ENCODE peak calls at places on chromosomes 16 and 17, in nine cellular contexts. E is lower lobe of right lung; N is stimulated activated CD8-positive, alpha-beta memory T cell treated with anti-CD3 and anti-CD28 coated beads, Interleukin-4, amount 100 ng/mL, for 1 hour; P is HS-27A; S is activated CD4-positive, alpha-beta T cell treated with anti-CD3 and anti-CD28 coated beads, Interleukin-2, amount 50 U/mL, for 1 hour; U is memory B cell; W is naive thymus-derived CD4-positive, alpha-beta T cell; B is ascending aorta; V is heart left ventricle. T is an unnamed sample.

GRCh38 chr17:74963656-74964055 is 8.9 kb downstream of the HID1 start:
- DNase-seq in V (no peak), B (no peak), W (no peak), N (no peak), P (no peak), E (no peak), S (no peak), U (no peak), T (no peak)

GRCh38 chr16:51834131-51834530 is 683.1 kb upstream of the SALL1 start:
- DNase-seq in E (no peak), N (no peak), P (no peak), V (no peak), W (no peak), B (no peak), U (no peak), S (no peak), T (no peak)

GRCh38 chr17:46154151-46154816 is 38.9 kb downstream of the KANSL1 start:
- DNase-seq in U (no peak), P (no peak), V (no peak), B (no peak), E (no peak), W (no peak), N (no peak), S (peak), T (no peak)

GRCh38 chr17:56658648-56659047 is 65.1 kb downstream of the NOG start:
- DNase-seq in W (no peak), B (no peak), P (no peak), E (no peak), V (no peak), S (no peak), U (no peak), N (no peak), T (no peak)

GRCh38 chr16:73154063-73154870 is 106.3 kb upstream of the ZFHX3 start:
- DNase-seq in E (peak), N (no peak), U (no peak), S (no peak), P (no peak), W (no peak), B (peak), V (peak), T (peak)

GRCh38 chr17:6853764-6854442 is 22.4 kb upstream of the TEKT1 start:
- DNase-seq in S (no peak), W (no peak), U (no peak), B (no peak), N (no peak), P (no peak), E (no peak), V (no peak), T (no peak)

GRCh38 chr16:77374384-77374783 is 60.5 kb downstream of the ADAMTS18 start:
- DNase-seq in P (no peak), E (no peak), W (no peak), V (no peak), U (no peak), B (no peak), S (no peak), N (no peak), T (no peak)

GRCh38 chr17:55433629-55434422 is 12.2 kb upstream of the MMD start:
- DNase-seq in W (no peak), U (no peak), V (no peak), P (peak), B (no peak), N (no peak), S (no peak), E (no peak), T (peak)

GRCh38 chr16:3174618-3175148 is 13.3 kb upstream of the OR1F1 start:
- DNase-seq in E (peak), S (no peak), W (no peak), V (no peak), B (no peak), P (no peak), N (no peak), U (no peak), T (no peak)

GRCh38 chr16:73949574-73950348 is 346.9 kb upstream of the PSMD7 start:
- DNase-seq in W (no peak), B (no peak), U (no peak), V (no peak), P (no peak), E (no peak), N (no peak), S (no peak), T (no peak)

GRCh38 chr16:16019488-16019887 is 70.1 kb downstream of the ABCC1 start:
- DNase-seq in P (peak), B (no peak), W (no peak), E (no peak), N (no peak), S (no peak), V (no peak), U (no peak), T (no peak)

GRCh38 chr16:528111-529011 is 849 bp downstream of the CAPN15 start:
- DNase-seq in S (no peak), B (no peak), P (peak), N (no peak), U (no peak), W (peak), E (no peak), V (no peak), T (peak)

GRCh38 chr17:560379-560935 is 154.2 kb downstream of the VPS53 start:
- DNase-seq in S (no peak), P (no peak), V (no peak), N (no peak), B (no peak), U (no peak), E (no peak), W (no peak), T (no peak)

GRCh38 chr17:80212962-80213650 is 7.0 kb downstream of the SGSH start:
- DNase-seq in V (no peak), N (no peak), U (no peak), B (no peak), P (no peak), W (no peak), S (no peak), E (peak), T (peak)

GRCh38 chr16:57273359-57273758 is 11.1 kb downstream of the PLLP start:
- DNase-seq in W (no peak), E (no peak), U (no peak), P (no peak), V (no peak), N (no peak), S (no peak), B (no peak), T (no peak)

GRCh38 chr16:73048292-73049050 is 543 bp upstream of the ZFHX3 start:
- DNase-seq in N (no peak), U (no peak), E (peak), V (peak), P (no peak), S (no peak), W (no peak), B (no peak), T (no peak)

GRCh38 chr16:70463235-70463634 is 8.8 kb downstream of the FCSK start:
- DNase-seq in W (no peak), P (no peak), B (no peak), E (no peak), V (no peak), S (no peak), U (no peak), N (no peak), T (no peak)

T was measured in GF-D8.